ENCODE peak calls at places on chromosome 21, in nine cellular contexts. One of them, this sample, is unnamed.

GRCh38 chr21:36640260-36641244 is 58.4 kb upstream of the SIM2 start:
- DNase-seq in Peyer's patch: no peak
- DNase-seq in CD8-positive, alpha-beta T cell: no peak
- DNase-seq in hepatocyte: no peak
- DNase-seq in left ventricle myocardium inferior: no peak
- DNase-seq in gastrocnemius medialis: no peak
- DNase-seq in SK-N-SH: no peak
- DNase-seq in RWPE1: no peak
- DNase-seq in A549: no peak
- DNase-seq in this sample: no peak

GRCh38 chr21:39527664-39528381 is 76.1 kb downstream of the SH3BGR start:
- DNase-seq in Peyer's patch: peak; percentile 73
- DNase-seq in CD8-positive, alpha-beta T cell: no peak
- DNase-seq in hepatocyte: peak; percentile 20
- DNase-seq in left ventricle myocardium inferior: no peak
- DNase-seq in gastrocnemius medialis: no peak
- DNase-seq in SK-N-SH: no peak
- DNase-seq in RWPE1: no peak
- DNase-seq in A549: no peak
- DNase-seq in this sample: no peak

GRCh38 chr21:28111151-28111619 is 881.5 kb downstream of the LTN1 start:
- DNase-seq in Peyer's patch: peak; percentile 56
- DNase-seq in CD8-positive, alpha-beta T cell: no peak
- DNase-seq in hepatocyte: peak; percentile 76
- DNase-seq in left ventricle myocardium inferior: peak; percentile 67
- DNase-seq in gastrocnemius medialis: peak; percentile 62
- DNase-seq in SK-N-SH: peak; percentile 67
- DNase-seq in RWPE1: no peak
- DNase-seq in A549: no peak
- DNase-seq in this sample: no peak

GRCh38 chr21:36288651-36289243 is 31.2 kb upstream of the MORC3 start:
- DNase-seq in Peyer's patch: no peak
- DNase-seq in CD8-positive, alpha-beta T cell: no peak
- DNase-seq in hepatocyte: no peak
- DNase-seq in left ventricle myocardium inferior: no peak
- DNase-seq in gastrocnemius medialis: no peak
- DNase-seq in SK-N-SH: no peak
- DNase-seq in RWPE1: no peak
- DNase-seq in A549: no peak
- DNase-seq in this sample: no peak

GRCh38 chr21:42061195-42061865 is 9.8 kb upstream of the UMODL1 start:
- DNase-seq in Peyer's patch: peak; percentile 88
- DNase-seq in CD8-positive, alpha-beta T cell: no peak
- DNase-seq in hepatocyte: no peak
- DNase-seq in left ventricle myocardium inferior: peak; percentile 44
- DNase-seq in gastrocnemius medialis: peak; percentile 34
- DNase-seq in SK-N-SH: no peak
- DNase-seq in RWPE1: no peak
- DNase-seq in A549: no peak
- DNase-seq in this sample: no peak

GRCh38 chr21:37407719-37408455 is 41.3 kb downstream of the DYRK1A start:
- DNase-seq in Peyer's patch: no peak
- DNase-seq in CD8-positive, alpha-beta T cell: no peak
- DNase-seq in hepatocyte: no peak
- DNase-seq in left ventricle myocardium inferior: no peak
- DNase-seq in gastrocnemius medialis: no peak
- DNase-seq in SK-N-SH: no peak
- DNase-seq in RWPE1: no peak
- DNase-seq in A549: no peak
- DNase-seq in this sample: no peak

GRCh38 chr21:38272215-38272614 is 15.4 kb downstream of the KCNJ15 start:
- DNase-seq in Peyer's patch: no peak
- DNase-seq in CD8-positive, alpha-beta T cell: no peak
- DNase-seq in hepatocyte: no peak
- DNase-seq in left ventricle myocardium inferior: no peak
- DNase-seq in gastrocnemius medialis: no peak
- DNase-seq in SK-N-SH: no peak
- DNase-seq in RWPE1: no peak
- DNase-seq in A549: no peak
- DNase-seq in this sample: no peak

GRCh38 chr21:41365377-41366107 is 3.7 kb downstream of the MX2 start:
- DNase-seq in Peyer's patch: no peak
- DNase-seq in CD8-positive, alpha-beta T cell: no peak
- DNase-seq in hepatocyte: no peak
- DNase-seq in left ventricle myocardium inferior: no peak
- DNase-seq in gastrocnemius medialis: no peak
- DNase-seq in SK-N-SH: no peak
- DNase-seq in RWPE1: no peak
- DNase-seq in A549: no peak
- DNase-seq in this sample: no peak

GRCh38 chr21:37658994-37659458 is 257.2 kb downstream of the KCNJ6 start:
- DNase-seq in Peyer's patch: peak; percentile 53
- DNase-seq in CD8-positive, alpha-beta T cell: no peak
- DNase-seq in hepatocyte: peak; percentile 58
- DNase-seq in left ventricle myocardium inferior: no peak
- DNase-seq in gastrocnemius medialis: peak; percentile 16
- DNase-seq in SK-N-SH: no peak
- DNase-seq in RWPE1: peak; percentile 60
- DNase-seq in A549: peak; percentile 43
- DNase-seq in this sample: peak; percentile 67

GRCh38 chr21:36909901-36910561 is 56.4 kb downstream of the HLCS start:
- DNase-seq in Peyer's patch: no peak
- DNase-seq in CD8-positive, alpha-beta T cell: no peak
- DNase-seq in hepatocyte: peak; percentile 81
- DNase-seq in left ventricle myocardium inferior: no peak
- DNase-seq in gastrocnemius medialis: no peak
- DNase-seq in SK-N-SH: no peak
- DNase-seq in RWPE1: peak; percentile 85
- DNase-seq in A549: peak; percentile 61
- DNase-seq in this sample: peak; percentile 30

GRCh38 chr21:41197582-41197981 is 29.6 kb downstream of the BACE2 start:
- DNase-seq in Peyer's patch: no peak
- DNase-seq in CD8-positive, alpha-beta T cell: no peak
- DNase-seq in hepatocyte: no peak
- DNase-seq in left ventricle myocardium inferior: no peak
- DNase-seq in gastrocnemius medialis: no peak
- DNase-seq in SK-N-SH: no peak
- DNase-seq in RWPE1: no peak
- DNase-seq in A549: no peak
- DNase-seq in this sample: no peak

GRCh38 chr21:36699026-36699545 is at the start of gene SIM2:
- DNase-seq in Peyer's patch: no peak
- DNase-seq in CD8-positive, alpha-beta T cell: no peak
- DNase-seq in hepatocyte: no peak
- DNase-seq in left ventricle myocardium inferior: no peak
- DNase-seq in gastrocnemius medialis: peak; percentile 35
- DNase-seq in SK-N-SH: peak; percentile 58
- DNase-seq in RWPE1: peak; percentile 56
- DNase-seq in A549: no peak
- DNase-seq in this sample: no peak

DNA sequence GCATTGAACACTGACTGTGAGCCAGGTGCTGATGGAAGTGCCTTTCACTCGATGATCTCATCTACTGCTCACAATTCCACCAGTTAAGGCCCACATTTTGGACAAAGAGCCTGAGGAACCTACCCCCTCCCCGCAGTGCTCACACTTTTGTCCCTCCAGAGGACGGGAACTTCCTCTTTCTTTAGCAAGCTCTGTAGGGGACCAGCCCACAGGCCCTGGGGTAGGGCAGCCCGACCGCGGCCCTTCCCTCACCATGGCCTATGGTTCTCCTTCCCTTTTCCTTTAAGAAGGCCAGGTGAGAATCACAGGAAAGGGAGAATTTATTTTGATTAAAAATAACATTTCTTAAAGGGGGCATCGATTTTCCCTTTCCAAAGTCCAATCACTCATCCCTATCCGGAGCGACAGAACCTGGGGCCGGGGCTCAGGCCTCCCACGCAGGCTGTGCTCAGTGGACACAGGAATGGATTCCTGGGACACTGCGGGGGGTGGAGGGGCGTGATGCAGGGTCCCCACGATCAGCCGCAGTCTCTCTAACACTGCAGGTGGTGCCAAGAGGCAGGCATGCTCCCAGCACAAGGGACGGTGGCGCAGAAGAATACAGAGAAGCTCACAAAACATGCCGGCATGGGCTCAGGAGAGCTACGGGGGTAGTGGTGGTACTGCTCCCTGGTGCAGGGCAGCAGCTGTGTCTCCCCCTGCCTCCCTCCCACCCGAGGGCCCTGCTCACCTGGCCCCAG is 8.9 kb upstream of the KCNE1 start:
- DNase-seq in Peyer's patch: no peak
- DNase-seq in CD8-positive, alpha-beta T cell: no peak
- DNase-seq in hepatocyte: no peak
- DNase-seq in left ventricle myocardium inferior: peak; percentile 40
- DNase-seq in gastrocnemius medialis: no peak
- DNase-seq in SK-N-SH: no peak
- DNase-seq in RWPE1: no peak
- DNase-seq in A549: no peak
- DNase-seq in this sample: no peak
- H3K27ac ChIP-seq in Peyer's patch: peak overlapping the region; percentile 25
- H3K27ac ChIP-seq in CD8-positive, alpha-beta T cell: no peak overlapping the region
- H3K27ac ChIP-seq in hepatocyte: peak overlapping the region; percentile 96
- H3K27ac ChIP-seq in left ventricle myocardium inferior: peak overlapping the region; percentile 34
- H3K27ac ChIP-seq in gastrocnemius medialis: no peak overlapping the region
- H3K27ac ChIP-seq in SK-N-SH: no peak overlapping the region
- H3K27ac ChIP-seq in RWPE1: no peak overlapping the region
- H3K27ac ChIP-seq in A549: no peak overlapping the region
- H3K27ac ChIP-seq in this sample: no peak overlapping the region

DNA sequence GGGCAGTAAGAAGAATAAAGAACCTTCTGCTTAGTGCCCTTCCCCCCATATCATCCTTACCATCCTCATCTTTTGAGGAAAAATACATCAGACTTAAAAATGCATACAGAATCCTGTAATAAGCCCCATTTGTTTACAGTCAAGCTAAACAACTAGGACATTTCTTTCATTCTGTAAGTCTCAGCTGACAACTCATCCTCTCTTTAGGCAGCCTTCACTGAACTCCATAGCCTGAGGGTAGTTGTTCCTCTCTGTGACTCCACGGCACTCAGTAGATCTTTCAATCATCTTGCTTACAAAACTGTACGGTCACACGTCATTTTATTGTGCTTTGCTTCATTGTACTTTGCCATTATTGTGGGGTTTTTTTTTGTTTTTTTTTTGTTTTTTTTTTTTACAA is 82.5 kb downstream of the NRIP1 start:
- DNase-seq in Peyer's patch: no peak
- DNase-seq in CD8-positive, alpha-beta T cell: no peak
- DNase-seq in hepatocyte: no peak
- DNase-seq in left ventricle myocardium inferior: no peak
- DNase-seq in gastrocnemius medialis: no peak
- DNase-seq in SK-N-SH: no peak
- DNase-seq in RWPE1: no peak
- DNase-seq in A549: no peak
- DNase-seq in this sample: no peak
- H3K27ac ChIP-seq in Peyer's patch: no peak overlapping the region
- H3K27ac ChIP-seq in CD8-positive, alpha-beta T cell: no peak overlapping the region
- H3K27ac ChIP-seq in hepatocyte: no peak overlapping the region
- H3K27ac ChIP-seq in left ventricle myocardium inferior: no peak overlapping the region
- H3K27ac ChIP-seq in gastrocnemius medialis: no peak overlapping the region
- H3K27ac ChIP-seq in SK-N-SH: no peak overlapping the region
- H3K27ac ChIP-seq in RWPE1: no peak overlapping the region
- H3K27ac ChIP-seq in A549: no peak overlapping the region
- H3K27ac ChIP-seq in this sample: no peak overlapping the region

GRCh38 chr21:44353200-44353970 is at the start of gene TRPM2:
- DNase-seq in Peyer's patch: peak; percentile 80
- DNase-seq in CD8-positive, alpha-beta T cell: peak; percentile 13
- DNase-seq in hepatocyte: no peak
- DNase-seq in left ventricle myocardium inferior: peak; percentile 72
- DNase-seq in gastrocnemius medialis: peak; percentile 68
- DNase-seq in SK-N-SH: no peak
- DNase-seq in RWPE1: no peak
- DNase-seq in A549: no peak
- DNase-seq in this sample: no peak
- H3K27ac ChIP-seq in Peyer's patch: peak within 1 kb of the TSS; percentile 45
- H3K27ac ChIP-seq in CD8-positive, alpha-beta T cell: no peak within 1 kb of the TSS
- H3K27ac ChIP-seq in hepatocyte: no peak within 1 kb of the TSS
- H3K27ac ChIP-seq in left ventricle myocardium inferior: peak within 1 kb of the TSS; percentile 69
- H3K27ac ChIP-seq in gastrocnemius medialis: peak within 1 kb of the TSS; percentile 59
- H3K27ac ChIP-seq in SK-N-SH: no peak within 1 kb of the TSS
- H3K27ac ChIP-seq in RWPE1: no peak within 1 kb of the TSS
- H3K27ac ChIP-seq in A549: no peak within 1 kb of the TSS
- H3K27ac ChIP-seq in this sample: peak within 1 kb of the TSS; percentile 48

GRCh38 chr21:45296638-45297037 is 8.9 kb upstream of the POFUT2 start:
- DNase-seq in Peyer's patch: no peak
- DNase-seq in CD8-positive, alpha-beta T cell: no peak
- DNase-seq in hepatocyte: no peak
- DNase-seq in left ventricle myocardium inferior: peak; percentile 8
- DNase-seq in gastrocnemius medialis: no peak
- DNase-seq in SK-N-SH: no peak
- DNase-seq in RWPE1: no peak
- DNase-seq in A549: no peak
- DNase-seq in this sample: no peak

GRCh38 chr21:45293726-45294401 is 6.2 kb upstream of the POFUT2 start:
- DNase-seq in Peyer's patch: no peak
- DNase-seq in CD8-positive, alpha-beta T cell: no peak
- DNase-seq in hepatocyte: peak; percentile 19
- DNase-seq in left ventricle myocardium inferior: peak; percentile 23
- DNase-seq in gastrocnemius medialis: no peak
- DNase-seq in SK-N-SH: peak; percentile 27
- DNase-seq in RWPE1: no peak
- DNase-seq in A549: no peak
- DNase-seq in this sample: no peak

GRCh38 chr21:45293214-45293725 is 5.6 kb upstream of the POFUT2 start:
- DNase-seq in Peyer's patch: no peak
- DNase-seq in CD8-positive, alpha-beta T cell: no peak
- DNase-seq in hepatocyte: peak; percentile 43
- DNase-seq in left ventricle myocardium inferior: no peak
- DNase-seq in gastrocnemius medialis: no peak
- DNase-seq in SK-N-SH: peak; percentile 22
- DNase-seq in RWPE1: no peak
- DNase-seq in A549: no peak
- DNase-seq in this sample: peak; percentile 79

GRCh38 chr21:45295576-45296365 is 8.1 kb upstream of the POFUT2 start:
- DNase-seq in Peyer's patch: no peak
- DNase-seq in CD8-positive, alpha-beta T cell: no peak
- DNase-seq in hepatocyte: peak; percentile 73
- DNase-seq in left ventricle myocardium inferior: peak; percentile 25
- DNase-seq in gastrocnemius medialis: peak; percentile 13
- DNase-seq in SK-N-SH: peak; percentile 45
- DNase-seq in RWPE1: no peak
- DNase-seq in A549: no peak
- DNase-seq in this sample: peak; percentile 58

DNA sequence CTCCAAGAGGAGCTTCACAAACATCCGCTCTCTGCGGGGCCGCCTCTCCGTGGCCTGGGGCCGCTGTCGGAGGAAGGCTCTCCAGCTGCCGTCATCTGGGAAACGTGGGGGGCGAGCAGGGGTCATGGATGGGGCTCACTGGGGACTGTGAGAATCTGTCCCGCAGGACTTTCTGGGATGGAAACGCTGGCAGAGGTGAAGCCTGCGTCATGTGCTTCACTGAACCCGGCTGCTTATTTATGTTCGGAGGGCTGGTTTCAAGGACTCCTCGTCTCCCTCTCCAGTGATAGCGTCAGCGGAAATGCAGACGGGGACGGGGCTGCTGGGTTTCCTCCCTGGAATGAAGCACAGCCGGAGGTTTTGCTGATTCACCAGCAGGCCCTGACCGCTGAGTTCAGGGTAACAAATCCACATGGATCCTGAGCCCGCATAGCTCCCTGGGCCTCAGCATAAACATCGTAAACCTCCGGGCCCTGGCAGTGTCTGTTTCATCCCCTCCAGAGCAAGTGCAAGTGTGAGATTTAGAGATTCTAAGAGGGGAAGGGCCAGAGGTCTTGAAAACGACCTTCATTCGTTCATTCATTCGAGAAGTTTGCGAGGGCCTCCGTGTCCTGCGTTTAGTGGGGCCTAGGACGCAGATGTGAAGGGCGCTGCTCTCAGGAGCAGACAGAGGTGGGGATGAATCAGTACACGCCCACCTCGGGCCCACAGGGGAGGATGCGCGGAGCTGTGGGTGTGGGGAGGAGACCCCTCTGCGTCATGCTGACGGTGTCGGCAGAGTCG is 7.0 kb upstream of the POFUT2 start:
- DNase-seq in Peyer's patch: peak; percentile 81
- DNase-seq in CD8-positive, alpha-beta T cell: no peak
- DNase-seq in hepatocyte: peak; percentile 92
- DNase-seq in left ventricle myocardium inferior: peak; percentile 89
- DNase-seq in gastrocnemius medialis: peak; percentile 63
- DNase-seq in SK-N-SH: peak; percentile 25
- DNase-seq in RWPE1: no peak
- DNase-seq in A549: no peak
- DNase-seq in this sample: peak; percentile 97
- H3K27ac ChIP-seq in Peyer's patch: peak overlapping the region; percentile 85
- H3K27ac ChIP-seq in CD8-positive, alpha-beta T cell: no peak overlapping the region
- H3K27ac ChIP-seq in hepatocyte: peak overlapping the region; percentile 95
- H3K27ac ChIP-seq in left ventricle myocardium inferior: peak overlapping the region; percentile 94
- H3K27ac ChIP-seq in gastrocnemius medialis: peak overlapping the region; percentile 80
- H3K27ac ChIP-seq in SK-N-SH: peak overlapping the region; percentile 81
- H3K27ac ChIP-seq in RWPE1: no peak overlapping the region
- H3K27ac ChIP-seq in A549: no peak overlapping the region
- H3K27ac ChIP-seq in this sample: peak overlapping the region; percentile 96

This sample was measured in right atrium auricular region.